ENCODE peak calls at places on chromosome 11, in eight cellular contexts. One of them, this sample, is unnamed.
A peak's percentile ranks its signal among the peaks of the same experiment; 100 is the strongest.

GRCh38 chr11:2813141-2813908 is 72.2 kb downstream of the CDKN1C start:
- DNase-seq in T-helper 1 cell: no peak
- DNase-seq in activated CD8-positive, alpha-beta memory T cell treated with anti-CD3 and anti-CD28 coated beads, Interleukin-2, amount 50 U/mL, for 4 hours: no peak
- DNase-seq in activated CD4-positive, alpha-beta T cell treated with anti-CD3 and anti-CD28 coated beads, Interleukin-2, amount 50 U/mL, for 4 hours: no peak
- DNase-seq in HEK293T: no peak
- DNase-seq in uterus: no peak
- DNase-seq in H4: peak; percentile 64
- DNase-seq in Right ventricle myocardium superior: peak; percentile 30
- DNase-seq in this sample: no peak

GRCh38 chr11:35138606-35138948 is 394 bp upstream of the CD44 start:
- DNase-seq in T-helper 1 cell: no peak
- DNase-seq in activated CD8-positive, alpha-beta memory T cell treated with anti-CD3 and anti-CD28 coated beads, Interleukin-2, amount 50 U/mL, for 4 hours: no peak
- DNase-seq in activated CD4-positive, alpha-beta T cell treated with anti-CD3 and anti-CD28 coated beads, Interleukin-2, amount 50 U/mL, for 4 hours: no peak
- DNase-seq in HEK293T: no peak
- DNase-seq in uterus: no peak
- DNase-seq in H4: peak; percentile 53
- DNase-seq in Right ventricle myocardium superior: no peak
- DNase-seq in this sample: no peak

GRCh38 chr11:61874460-61874809 is 16.9 kb downstream of the FADS3 start:
- DNase-seq in T-helper 1 cell: no peak
- DNase-seq in activated CD8-positive, alpha-beta memory T cell treated with anti-CD3 and anti-CD28 coated beads, Interleukin-2, amount 50 U/mL, for 4 hours: no peak
- DNase-seq in activated CD4-positive, alpha-beta T cell treated with anti-CD3 and anti-CD28 coated beads, Interleukin-2, amount 50 U/mL, for 4 hours: no peak
- DNase-seq in HEK293T: no peak
- DNase-seq in uterus: no peak
- DNase-seq in H4: no peak
- DNase-seq in Right ventricle myocardium superior: peak; percentile 81
- DNase-seq in this sample: no peak

GRCh38 chr11:84866922-84867321 is 760.2 kb downstream of the DLG2 start:
- DNase-seq in T-helper 1 cell: no peak
- DNase-seq in activated CD8-positive, alpha-beta memory T cell treated with anti-CD3 and anti-CD28 coated beads, Interleukin-2, amount 50 U/mL, for 4 hours: no peak
- DNase-seq in activated CD4-positive, alpha-beta T cell treated with anti-CD3 and anti-CD28 coated beads, Interleukin-2, amount 50 U/mL, for 4 hours: no peak
- DNase-seq in HEK293T: no peak
- DNase-seq in uterus: no peak
- DNase-seq in H4: no peak
- DNase-seq in Right ventricle myocardium superior: no peak
- DNase-seq in this sample: no peak

GRCh38 chr11:110430267-110431211 is 791 bp downstream of the FDX1 start:
- DNase-seq in T-helper 1 cell: peak; percentile 9
- DNase-seq in activated CD8-positive, alpha-beta memory T cell treated with anti-CD3 and anti-CD28 coated beads, Interleukin-2, amount 50 U/mL, for 4 hours: peak; percentile 17
- DNase-seq in activated CD4-positive, alpha-beta T cell treated with anti-CD3 and anti-CD28 coated beads, Interleukin-2, amount 50 U/mL, for 4 hours: peak; percentile 37
- DNase-seq in HEK293T: peak; percentile 18
- DNase-seq in uterus: no peak
- DNase-seq in H4: no peak
- DNase-seq in Right ventricle myocardium superior: no peak
- DNase-seq in this sample: peak; percentile 38

GRCh38 chr11:67117667-67118058 is 1.4 kb upstream of the KDM2A start:
- DNase-seq in T-helper 1 cell: no peak
- DNase-seq in activated CD8-positive, alpha-beta memory T cell treated with anti-CD3 and anti-CD28 coated beads, Interleukin-2, amount 50 U/mL, for 4 hours: peak; percentile 40
- DNase-seq in activated CD4-positive, alpha-beta T cell treated with anti-CD3 and anti-CD28 coated beads, Interleukin-2, amount 50 U/mL, for 4 hours: no peak
- DNase-seq in HEK293T: no peak
- DNase-seq in uterus: peak; percentile 36
- DNase-seq in H4: no peak
- DNase-seq in Right ventricle myocardium superior: peak; percentile 63
- DNase-seq in this sample: peak; percentile 24

GRCh38 chr11:19935507-19935906 is 222.9 kb downstream of the NAV2 start:
- DNase-seq in T-helper 1 cell: no peak
- DNase-seq in activated CD8-positive, alpha-beta memory T cell treated with anti-CD3 and anti-CD28 coated beads, Interleukin-2, amount 50 U/mL, for 4 hours: no peak
- DNase-seq in activated CD4-positive, alpha-beta T cell treated with anti-CD3 and anti-CD28 coated beads, Interleukin-2, amount 50 U/mL, for 4 hours: no peak
- DNase-seq in HEK293T: no peak
- DNase-seq in uterus: no peak
- DNase-seq in H4: peak; percentile 39
- DNase-seq in Right ventricle myocardium superior: no peak
- DNase-seq in this sample: no peak

GRCh38 chr11:1389932-1390587 is at the start of gene BRSK2:
- DNase-seq in T-helper 1 cell: peak; percentile 7
- DNase-seq in activated CD8-positive, alpha-beta memory T cell treated with anti-CD3 and anti-CD28 coated beads, Interleukin-2, amount 50 U/mL, for 4 hours: no peak
- DNase-seq in activated CD4-positive, alpha-beta T cell treated with anti-CD3 and anti-CD28 coated beads, Interleukin-2, amount 50 U/mL, for 4 hours: no peak
- DNase-seq in HEK293T: peak; percentile 22
- DNase-seq in uterus: no peak
- DNase-seq in H4: no peak
- DNase-seq in Right ventricle myocardium superior: no peak
- DNase-seq in this sample: no peak

GRCh38 chr11:100830978-100831732 is 144.1 kb downstream of the ARHGAP42 start:
- DNase-seq in T-helper 1 cell: no peak
- DNase-seq in activated CD8-positive, alpha-beta memory T cell treated with anti-CD3 and anti-CD28 coated beads, Interleukin-2, amount 50 U/mL, for 4 hours: no peak
- DNase-seq in activated CD4-positive, alpha-beta T cell treated with anti-CD3 and anti-CD28 coated beads, Interleukin-2, amount 50 U/mL, for 4 hours: no peak
- DNase-seq in HEK293T: no peak
- DNase-seq in uterus: no peak
- DNase-seq in H4: peak; percentile 68
- DNase-seq in Right ventricle myocardium superior: no peak
- DNase-seq in this sample: no peak

GRCh38 chr11:65553301-65554001 is 4.7 kb downstream of the LTBP3 start:
- DNase-seq in T-helper 1 cell: peak; percentile 44
- DNase-seq in activated CD8-positive, alpha-beta memory T cell treated with anti-CD3 and anti-CD28 coated beads, Interleukin-2, amount 50 U/mL, for 4 hours: peak; percentile 60
- DNase-seq in activated CD4-positive, alpha-beta T cell treated with anti-CD3 and anti-CD28 coated beads, Interleukin-2, amount 50 U/mL, for 4 hours: peak; percentile 54
- DNase-seq in HEK293T: no peak
- DNase-seq in uterus: no peak
- DNase-seq in H4: no peak
- DNase-seq in Right ventricle myocardium superior: no peak
- DNase-seq in this sample: peak; percentile 67

GRCh38 chr11:6925636-6926207 is 504 bp upstream of the ZNF215 start:
- DNase-seq in T-helper 1 cell: no peak
- DNase-seq in activated CD8-positive, alpha-beta memory T cell treated with anti-CD3 and anti-CD28 coated beads, Interleukin-2, amount 50 U/mL, for 4 hours: no peak
- DNase-seq in activated CD4-positive, alpha-beta T cell treated with anti-CD3 and anti-CD28 coated beads, Interleukin-2, amount 50 U/mL, for 4 hours: no peak
- DNase-seq in HEK293T: no peak
- DNase-seq in uterus: no peak
- DNase-seq in H4: peak; percentile 57
- DNase-seq in Right ventricle myocardium superior: no peak
- DNase-seq in this sample: no peak

GRCh38 chr11:1078191-1078601 is 3.5 kb downstream of the MUC2 start:
- DNase-seq in T-helper 1 cell: peak; percentile 7
- DNase-seq in activated CD8-positive, alpha-beta memory T cell treated with anti-CD3 and anti-CD28 coated beads, Interleukin-2, amount 50 U/mL, for 4 hours: peak; percentile 12
- DNase-seq in activated CD4-positive, alpha-beta T cell treated with anti-CD3 and anti-CD28 coated beads, Interleukin-2, amount 50 U/mL, for 4 hours: no peak
- DNase-seq in HEK293T: no peak
- DNase-seq in uterus: peak; percentile 12
- DNase-seq in H4: no peak
- DNase-seq in Right ventricle myocardium superior: peak; percentile 32
- DNase-seq in this sample: no peak

GRCh38 chr11:101127348-101127698 is 2.3 kb downstream of the PGR start:
- DNase-seq in T-helper 1 cell: no peak
- DNase-seq in activated CD8-positive, alpha-beta memory T cell treated with anti-CD3 and anti-CD28 coated beads, Interleukin-2, amount 50 U/mL, for 4 hours: no peak
- DNase-seq in activated CD4-positive, alpha-beta T cell treated with anti-CD3 and anti-CD28 coated beads, Interleukin-2, amount 50 U/mL, for 4 hours: no peak
- DNase-seq in HEK293T: peak; percentile 26
- DNase-seq in uterus: peak; percentile 32
- DNase-seq in H4: no peak
- DNase-seq in Right ventricle myocardium superior: peak; percentile 56
- DNase-seq in this sample: no peak

GRCh38 chr11:69467196-69467595 is 14.3 kb upstream of the LINC01488 start:
- DNase-seq in T-helper 1 cell: no peak
- DNase-seq in activated CD8-positive, alpha-beta memory T cell treated with anti-CD3 and anti-CD28 coated beads, Interleukin-2, amount 50 U/mL, for 4 hours: no peak
- DNase-seq in activated CD4-positive, alpha-beta T cell treated with anti-CD3 and anti-CD28 coated beads, Interleukin-2, amount 50 U/mL, for 4 hours: no peak
- DNase-seq in HEK293T: no peak
- DNase-seq in uterus: no peak
- DNase-seq in H4: no peak
- DNase-seq in Right ventricle myocardium superior: peak; percentile 6
- DNase-seq in this sample: no peak

This sample was measured in effector CD8-positive, alpha-beta T cell.